ENCODE peak calls at places on chromosomes 12 and 14, in nine cellular contexts. L is mesenchymal stem cell, K is iPS DF 6.9, I is pancreas, A is ovary, N is heart left ventricle, V is breast epithelium, Z is endodermal cell, Q is esophagus squamous epithelium. W is an unnamed sample.

GRCh38 chr12:109393437-109394345 is 46.0 kb downstream of the MYO1H start:
- DNase-seq in A (peak; percentile 12), Q (no peak), Z (peak; percentile 81), N (no peak), I (no peak), V (no peak), K (peak; percentile 58), L (peak; percentile 55), W (no peak)

GRCh38 chr14:23539209-23539866 is 12.2 kb downstream of the ZFHX2 start:
- DNase-seq in Z (peak; percentile 90), V (no peak), L (peak; percentile 50), Q (no peak), A (no peak), K (no peak), I (no peak), N (no peak), W (no peak)

GRCh38 chr14:50772361-50772760 is 58.6 kb downstream of the NIN start:
- DNase-seq in N (no peak), Z (no peak), L (no peak), Q (no peak), V (no peak), I (no peak), K (no peak), A (no peak), W (no peak)

GRCh38 chr12:123524378-123524777 is 9.1 kb downstream of the RILPL1 start:
- DNase-seq in A (no peak), V (no peak), L (no peak), Q (no peak), N (no peak), K (no peak), Z (no peak), I (no peak), W (no peak)

GRCh38 chr14:37497422-37497821 is 97.6 kb downstream of the FOXA1 start:
- DNase-seq in K (no peak), I (no peak), Q (no peak), N (no peak), Z (no peak), V (no peak), A (no peak), L (no peak), W (no peak)

GRCh38 chr14:77003960-77004710 is 24.4 kb downstream of the IRF2BPL start:
- DNase-seq in I (no peak), A (no peak), L (peak; percentile 65), N (no peak), Z (peak; percentile 56), V (no peak), Q (no peak), K (no peak), W (no peak)

GRCh38 chr14:39860837-39861236 is 428.6 kb upstream of the FBXO33 start:
- DNase-seq in V (no peak), L (no peak), K (no peak), I (no peak), Z (peak; percentile 36), N (no peak), Q (no peak), A (no peak), W (no peak)

GRCh38 chr14:59189822-59190368 is 1.4 kb downstream of the DAAM1 start:
- DNase-seq in A (peak; percentile 72), L (peak; percentile 93), Q (peak; percentile 30), Z (peak; percentile 96), I (peak; percentile 93), N (peak; percentile 83), V (peak; percentile 81), K (peak; percentile 82), W (peak; percentile 81)

GRCh38 chr12:50572760-50573159 is 68.0 kb downstream of the DIP2B start:
- DNase-seq in L (peak; percentile 36), V (no peak), K (no peak), Z (no peak), N (no peak), I (no peak), A (no peak), Q (no peak), W (no peak)

GRCh38 chr14:68694516-68695235 is 98.2 kb downstream of the ZFP36L1 start:
- DNase-seq in A (no peak), V (no peak), K (no peak), Q (no peak), Z (no peak), I (no peak), L (no peak), N (no peak), W (no peak)

GRCh38 chr12:91139981-91140659 is 28.8 kb upstream of the LUM start:
- DNase-seq in I (no peak), K (no peak), L (peak; percentile 95), Q (no peak), A (no peak), V (no peak), Z (no peak), N (no peak), W (no peak)

GRCh38 chr12:56198836-56199235 is 9.6 kb upstream of the SMARCC2 start:
- DNase-seq in Q (no peak), K (no peak), L (no peak), A (no peak), I (no peak), V (no peak), Z (no peak), N (no peak), W (no peak)

GRCh38 chr12:31600252-31600651 is 9.3 kb upstream of the DENND5B start:
- DNase-seq in A (no peak), L (no peak), Z (peak; percentile 72), Q (no peak), N (no peak), K (no peak), I (no peak), V (no peak), W (no peak)

GRCh38 chr14:82394916-82395315 is 861.3 kb upstream of the SEL1L start:
- DNase-seq in N (no peak), I (no peak), A (no peak), Q (no peak), L (no peak), V (no peak), Z (no peak), K (no peak), W (no peak)

GRCh38 chr12:109763201-109763841 is 49.7 kb downstream of the FAM222A start:
- DNase-seq in Z (peak; percentile 49), V (peak; percentile 35), K (no peak), I (no peak), N (peak; percentile 10), Q (no peak), A (no peak), L (peak; percentile 65), W (no peak)

GRCh38 chr14:77622562-77622961 is 6.1 kb upstream of the SPTLC2 start:
- DNase-seq in I (no peak), Q (no peak), N (no peak), L (no peak), K (no peak), A (no peak), Z (no peak), V (no peak), W (no peak)

GRCh38 chr12:12839003-12839395 is 25.9 kb downstream of the DDX47 start:
- DNase-seq in I (no peak), V (no peak), N (no peak), K (no peak), Q (no peak), L (peak; percentile 39), A (no peak), Z (no peak), W (no peak)
- H3K27ac ChIP-seq in I (no peak overlapping the region), V (no peak overlapping the region), N (no peak overlapping the region), K (no peak overlapping the region), Q (no peak overlapping the region), L (peak overlapping the region; percentile 13), A (no peak overlapping the region), Z (no peak overlapping the region), W (no peak overlapping the region)

GRCh38 chr12:130961921-130962326 is 8.2 kb downstream of the ADGRD1 start:
- DNase-seq in Q (no peak), V (no peak), K (no peak), A (no peak), L (no peak), Z (no peak), I (no peak), N (peak; percentile 75), W (peak; percentile 78)

GRCh38 chr12:130957304-130957621 is 3.6 kb downstream of the ADGRD1 start:
- DNase-seq in N (no peak), Q (no peak), L (no peak), A (no peak), K (no peak), I (no peak), Z (no peak), V (no peak), W (no peak)

GRCh38 chr12:130960787-130961186 is 7.1 kb downstream of the ADGRD1 start:
- DNase-seq in Z (no peak), L (no peak), Q (no peak), I (no peak), N (no peak), V (no peak), K (no peak), A (no peak), W (no peak)

GRCh38 chr12:130958557-130959140 is 4.9 kb downstream of the ADGRD1 start:
- DNase-seq in K (no peak), L (no peak), Q (no peak), N (no peak), I (no peak), A (no peak), Z (no peak), V (no peak), W (no peak)

DNA sequence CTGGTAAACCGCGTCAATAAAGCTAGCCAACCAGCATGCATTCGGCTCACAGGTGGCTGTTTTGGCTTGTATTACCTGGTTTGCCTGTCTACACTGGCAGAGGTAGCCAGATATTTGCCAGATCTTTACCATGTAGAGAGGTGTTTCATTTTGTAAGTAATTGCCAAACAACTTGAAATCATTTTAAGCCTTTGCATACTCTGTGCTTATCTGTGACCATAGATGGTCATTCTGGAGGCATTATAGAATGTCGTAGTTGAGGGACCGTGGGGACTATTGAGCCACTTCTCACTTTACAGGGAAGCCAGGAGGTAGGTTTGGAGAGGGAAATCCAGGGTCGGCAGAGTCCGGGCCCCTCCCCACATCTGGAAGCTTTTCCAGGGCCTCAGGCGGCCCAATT is 5.9 kb downstream of the ADGRD1 start:
- DNase-seq in A (no peak), K (no peak), V (no peak), L (no peak), N (no peak), Q (no peak), Z (no peak), I (no peak), W (no peak)
- H3K4me1 ChIP-seq in A (peaks cover 4% of the 10 kb centered on the region), K (no peaks in the 10 kb centered on the region), V (no peaks in the 10 kb centered on the region), L (no peaks in the 10 kb centered on the region), N (peaks cover 6% of the 10 kb centered on the region), Q (peaks cover 8% of the 10 kb centered on the region), Z (peaks cover 3% of the 10 kb centered on the region), I (no peaks in the 10 kb centered on the region), W (peaks cover 86% of the 10 kb centered on the region)

GRCh38 chr12:20372326-20373097 is 4.2 kb downstream of the PDE3A start:
- DNase-seq in Q (no peak), A (no peak), L (no peak), N (no peak), I (no peak), K (no peak), V (no peak), Z (no peak), W (no peak)
- H3K27ac ChIP-seq in Q (no peak overlapping the region), A (no peak overlapping the region), L (no peak overlapping the region), N (peak overlapping the region; percentile 98), I (peak overlapping the region; percentile 57), K (no peak overlapping the region), V (no peak overlapping the region), Z (no peak overlapping the region), W (peak overlapping the region; percentile 98)

DNA sequence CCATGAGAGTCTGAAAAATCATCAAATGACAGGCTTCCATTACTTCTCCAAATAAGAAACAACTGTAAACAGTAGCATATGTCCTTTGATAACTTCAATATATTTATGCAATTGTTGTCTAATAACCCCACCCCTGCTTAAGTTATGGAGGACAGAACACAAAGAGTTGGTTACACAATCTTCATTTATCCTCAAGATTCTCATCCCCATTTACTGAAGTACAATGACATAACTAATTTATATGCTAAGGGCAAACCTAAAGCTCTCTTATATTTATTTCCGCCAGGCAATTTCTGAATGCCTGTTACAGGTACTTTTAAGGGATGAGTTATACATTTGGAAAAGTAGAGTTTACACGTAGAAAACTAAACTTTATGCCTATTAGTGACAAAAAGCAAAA is 12.3 kb downstream of the SCAF11 start:
- DNase-seq in I (no peak), L (no peak), Q (no peak), A (no peak), Z (no peak), V (no peak), K (no peak), N (no peak), W (no peak)
- H3K4me1 ChIP-seq in I (peaks cover 4% of the 10 kb centered on the region), L (peaks cover 1% of the 10 kb centered on the region), Q (peaks cover 73% of the 10 kb centered on the region), A (peaks cover 2% of the 10 kb centered on the region), Z (peaks cover 7% of the 10 kb centered on the region), V (no peaks in the 10 kb centered on the region), K (no peaks in the 10 kb centered on the region), N (peaks cover 66% of the 10 kb centered on the region), W (peaks cover 100% of the 10 kb centered on the region)

W was measured in left ventricle myocardium inferior.